ENCODE peak calls at places on chromosomes 1 and 21, in seven cellular contexts. K is iPS DF 6.9, D is PC-9, Q is neuronal stem cell, F is aorta, A is left lung, Z is A673. J is an unnamed sample. For H3K4me1, the result is how much of the 10 kb centered on the place peaks cover.

GRCh38 chr1:186574951-186575747 is 105.1 kb downstream of the PTGS2 start:
- DNase-seq in A (no peak), K (no peak), Q (no peak), D (no peak), F (no peak), Z (peak), J (no peak)

GRCh38 chr1:153611356-153611755 is 1.6 kb downstream of the S100A16 start:
- DNase-seq in K (no peak), D (no peak), Z (no peak), Q (no peak), A (no peak), F (no peak), J (no peak)

GRCh38 chr1:228871314-228872061 is 136.2 kb downstream of the RHOU start:
- DNase-seq in F (no peak), A (no peak), Z (no peak), K (no peak), Q (no peak), D (no peak), J (no peak)

GRCh38 chr1:232996143-232996542 is 45.7 kb downstream of the NTPCR start:
- DNase-seq in F (no peak), D (no peak), Q (no peak), K (no peak), Z (no peak), A (no peak), J (no peak)

GRCh38 chr21:36807421-36808004 is 108.6 kb downstream of the SIM2 start:
- DNase-seq in F (no peak), Z (no peak), Q (no peak), D (no peak), A (no peak), K (no peak), J (no peak)

GRCh38 chr1:52102336-52103013 is 39.4 kb upstream of the ZFYVE9 start:
- DNase-seq in Q (no peak), A (no peak), D (no peak), F (no peak), K (no peak), Z (no peak), J (no peak)

GRCh38 chr1:67144696-67145095 is 9.9 kb upstream of the C1orf141 start:
- DNase-seq in D (no peak), F (no peak), A (no peak), Z (peak), K (no peak), Q (no peak), J (no peak)

GRCh38 chr1:35288761-35289160 is 20.3 kb downstream of the ZMYM4 start:
- DNase-seq in Q (no peak), D (no peak), A (no peak), Z (no peak), K (no peak), F (no peak), J (no peak)

GRCh38 chr1:91877574-91878208 is 8.3 kb downstream of the TGFBR3 start:
- DNase-seq in D (no peak), K (no peak), Q (no peak), F (no peak), Z (no peak), A (no peak), J (no peak)

GRCh38 chr1:82110366-82111254 is 309.9 kb downstream of the ADGRL2 start:
- DNase-seq in A (no peak), K (no peak), F (no peak), Q (no peak), D (no peak), Z (no peak), J (no peak)

GRCh38 chr21:35857082-35857481 is 203.2 kb downstream of the SETD4 start:
- DNase-seq in K (no peak), A (no peak), D (no peak), Z (no peak), F (no peak), Q (no peak), J (no peak)

GRCh38 chr1:94648225-94649007 is 106.9 kb upstream of the F3 start:
- DNase-seq in Z (peak), F (peak), K (no peak), Q (no peak), D (peak), A (no peak), J (peak)

GRCh38 chr1:100928128-100928527 is 32.2 kb downstream of the SLC30A7 start:
- DNase-seq in Q (no peak), D (no peak), K (no peak), Z (no peak), F (no peak), A (no peak), J (no peak)

GRCh38 chr1:200180821-200181220 is 153.3 kb downstream of the NR5A2 start:
- DNase-seq in Q (no peak), A (no peak), D (no peak), Z (no peak), F (no peak), K (no peak), J (no peak)

GRCh38 chr1:218439541-218440295 is 94.6 kb downstream of the TGFB2 start:
- DNase-seq in D (no peak), K (no peak), A (peak), Q (no peak), F (peak), Z (no peak), J (no peak)

GRCh38 chr1:76433528-76433927 is 359.0 kb downstream of the ST6GALNAC3 start:
- DNase-seq in K (no peak), F (no peak), A (no peak), Z (no peak), Q (no peak), D (no peak), J (no peak)

GRCh38 chr1:163227126-163227525 is 24.4 kb upstream of the RGS5 start:
- DNase-seq in Z (no peak), Q (no peak), A (no peak), K (no peak), F (no peak), D (no peak), J (no peak)

GRCh38 chr1:1943834-1944570 is 24.9 kb upstream of the TMEM52 start:
- DNase-seq in A (peak), Z (peak), D (peak), Q (peak), K (no peak), F (peak), J (peak)

GRCh38 chr1:156869455-156869854 is 8.8 kb downstream of the NTRK1 start:
- DNase-seq in Q (no peak), D (no peak), F (no peak), K (no peak), A (no peak), Z (no peak), J (no peak)

GRCh38 chr1:33181906-33182305 is at the start of gene TRIM62:
- DNase-seq in Q (peak), F (peak), A (peak), Z (peak), D (peak), K (peak), J (peak)

GRCh38 chr1:155540000-155540874 is 22.4 kb downstream of the ASH1L start:
- DNase-seq in D (no peak), A (no peak), Q (no peak), Z (no peak), F (no peak), K (no peak), J (no peak)

GRCh38 chr1:179080866-179081695 is 789 bp upstream of the TOR3A start:
- DNase-seq in K (no peak), Z (no peak), D (no peak), A (no peak), F (no peak), Q (no peak), J (no peak)

GRCh38 chr1:3551711-3552110 is 59.6 kb downstream of the MEGF6 start:
- DNase-seq in Q (no peak), F (no peak), D (no peak), A (no peak), Z (no peak), K (no peak), J (no peak)

GRCh38 chr1:155049651-155050559 is 1.2 kb upstream of the ADAM15 start:
- DNase-seq in Z (peak), F (no peak), Q (no peak), D (no peak), K (no peak), A (no peak), J (no peak)

GRCh38 chr1:175169305-175170018 is 23.1 kb downstream of the KIAA0040 start:
- DNase-seq in A (no peak), D (no peak), Q (no peak), Z (no peak), K (no peak), F (no peak), J (no peak)

GRCh38 chr1:231170875-231171274 is 9.0 kb downstream of the TRIM67 start:
- DNase-seq in Z (no peak), D (no peak), A (no peak), Q (no peak), K (no peak), F (no peak), J (no peak)

GRCh38 chr1:162631546-162632233 is 574 bp upstream of the DDR2 start:
- DNase-seq in A (no peak), D (no peak), Z (peak), K (no peak), Q (no peak), F (no peak), J (no peak)

DNA sequence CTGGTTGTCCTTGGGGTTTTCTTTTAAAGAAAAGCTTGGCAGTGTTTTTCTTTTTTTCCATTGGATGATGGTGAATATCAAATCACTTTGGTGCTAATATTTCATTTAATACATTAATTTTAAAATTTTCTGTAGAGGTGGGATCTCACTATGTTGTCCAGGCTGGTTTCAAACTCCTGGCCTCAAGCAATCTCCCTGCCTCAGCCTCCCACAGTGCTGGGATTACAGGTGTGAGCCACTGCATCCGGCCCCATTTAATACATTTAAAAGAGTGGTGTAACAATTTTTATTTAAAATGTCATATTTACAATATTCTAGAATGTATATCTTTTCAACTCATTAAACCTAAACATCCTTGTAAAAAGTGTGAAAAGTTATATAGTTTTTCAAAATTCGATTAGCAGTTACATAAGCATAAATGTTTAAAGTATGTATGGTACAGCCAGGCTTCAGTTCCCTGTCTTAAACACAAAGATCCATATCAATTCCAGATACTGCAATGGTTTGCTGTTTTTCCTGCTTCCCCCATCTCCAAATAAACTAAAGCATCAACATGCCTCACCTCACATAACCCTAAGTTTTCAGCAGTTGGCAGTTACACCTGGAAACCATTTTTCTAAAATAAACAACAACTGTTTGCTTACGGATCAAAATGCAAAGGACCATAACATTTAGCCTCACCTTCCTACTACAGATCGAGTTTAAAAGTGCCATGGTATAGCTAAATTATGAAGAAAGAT is 8.9 kb upstream of the LGALS8 start:
- DNase-seq in Z (no peak), A (no peak), Q (no peak), D (no peak), F (no peak), K (no peak), J (no peak)
- H3K27ac ChIP-seq in Z (no peak), A (no peak), Q (no peak), D (peak), F (no peak), K (no peak), J (no peak)

GRCh38 chr1:23019851-23020625 is 770 bp downstream of the KDM1A start:
- DNase-seq in D (no peak), Z (peak), A (peak), F (peak), Q (peak), K (no peak), J (peak)

GRCh38 chr1:23021834-23022233 is 2.6 kb downstream of the KDM1A start:
- DNase-seq in Q (no peak), A (no peak), F (no peak), D (no peak), K (no peak), Z (no peak), J (no peak)

GRCh38 chr1:23018661-23019093 is 591 bp upstream of the KDM1A start:
- DNase-seq in D (no peak), F (no peak), A (no peak), Q (no peak), K (no peak), Z (no peak), J (no peak)

GRCh38 chr1:23019094-23019850 is at the start of gene KDM1A:
- DNase-seq in F (peak), D (peak), Z (peak), Q (peak), K (peak), A (peak), J (peak)

DNA sequence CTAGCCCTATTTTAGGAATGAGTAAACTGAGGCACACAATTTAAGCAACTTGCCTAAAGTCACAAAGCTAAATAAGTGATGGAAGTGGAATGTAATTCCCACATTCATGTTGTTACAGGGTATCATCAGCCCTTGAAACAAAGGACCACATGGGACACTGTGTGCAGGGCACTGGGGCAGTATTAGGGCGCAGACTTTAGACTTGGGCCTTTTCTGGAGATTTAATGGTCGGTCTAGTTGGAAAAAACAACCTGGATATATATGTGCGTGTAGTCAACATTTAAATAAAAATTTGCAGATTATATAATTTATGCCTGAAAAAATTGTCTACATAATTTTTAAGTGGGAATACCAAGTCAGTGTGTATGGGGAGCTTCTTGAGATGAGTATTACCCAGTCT is 1.5 kb downstream of the KDM1A start:
- DNase-seq in Z (peak), Q (no peak), A (no peak), D (no peak), F (no peak), K (no peak), J (no peak)
- H3K4me1 ChIP-seq in Z (under half), Q (under half), A (under half), D (under half), F (under half), K (under half), J (under half)

GRCh38 chr1:11653101-11653601 is 1.1 kb downstream of the FBXO2 start:
- DNase-seq in Q (no peak), A (no peak), Z (no peak), F (no peak), K (no peak), D (peak), J (no peak)

GRCh38 chr1:11652203-11652780 is 1.9 kb downstream of the FBXO2 start:
- DNase-seq in F (no peak), D (no peak), Q (no peak), A (no peak), Z (no peak), K (no peak), J (no peak)

GRCh38 chr1:11655263-11656079 is 794 bp downstream of the FBXO44 start:
- DNase-seq in K (no peak), A (no peak), Q (no peak), F (no peak), D (no peak), Z (no peak), J (no peak)

GRCh38 chr1:11654571-11655262 is at the start of gene FBXO44:
- DNase-seq in A (peak), Z (no peak), K (no peak), D (peak), Q (peak), F (peak), J (peak)

GRCh38 chr1:11653616-11654570 is at the start of gene FBXO2:
- DNase-seq in D (peak), Z (no peak), K (no peak), Q (peak), A (peak), F (peak), J (peak)
- H3K27ac ChIP-seq in D (peak), Z (no peak), K (no peak), Q (no peak), A (no peak), F (no peak), J (peak)

DNA sequence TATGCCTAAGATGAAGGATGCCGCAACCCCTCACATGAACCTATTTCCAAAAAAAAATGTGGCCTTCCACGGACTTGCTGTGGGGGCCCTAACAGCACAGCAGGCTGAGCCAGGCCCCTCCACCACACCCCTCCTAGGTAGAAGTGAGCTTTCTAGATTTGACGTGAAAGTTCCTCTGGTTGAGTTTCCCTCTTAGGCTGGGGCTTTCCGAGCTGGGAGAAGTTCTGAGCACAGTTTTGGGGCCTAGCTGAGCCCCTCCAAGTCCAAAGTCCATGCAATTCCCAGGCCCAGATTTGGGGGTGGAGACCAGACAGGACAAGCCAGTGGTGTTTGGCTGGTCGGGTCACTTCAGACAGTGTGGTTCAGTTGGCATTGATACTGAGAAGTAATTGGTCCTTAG is 13.8 kb upstream of the PHLDA3 start:
- DNase-seq in K (no peak), Q (no peak), A (no peak), D (no peak), Z (no peak), F (no peak), J (no peak)
- H3K4me1 ChIP-seq in K (under half), Q (under half), A (under half), D (under half), Z (under half), F (under half), J (under half)

J was measured in upper lobe of right lung.